ENCODE peak calls at places on chromosomes 13 and 19, in six cellular contexts. T is brain microvascular endothelial cell; G is CD8-positive, alpha-beta memory T cell; I is esophagus squamous epithelium; S is skeletal muscle cell; B is foreskin fibroblast. C is an unnamed sample.

GRCh38 chr13:26561636-26562537 is 4.4 kb downstream of the WASF3 start:
- DNase-seq in T (peak), G (no peak), I (no peak), S (no peak), B (peak), C (peak)

GRCh38 chr19:35120492-35120891 is 4.9 kb downstream of the FXYD3 start:
- DNase-seq in T (no peak), G (no peak), I (no peak), S (peak), B (peak), C (no peak)

GRCh38 chr13:32299893-32300292 is 15.3 kb downstream of the ZAR1L start:
- DNase-seq in T (no peak), G (no peak), I (no peak), S (no peak), B (no peak), C (no peak)

GRCh38 chr19:4051175-4052101 is 15.3 kb downstream of the ZBTB7A start:
- DNase-seq in T (peak), G (no peak), I (no peak), S (no peak), B (peak), C (no peak)

GRCh38 chr13:30051531-30052060 is 201.2 kb upstream of the UBL3 start:
- DNase-seq in T (no peak), G (no peak), I (no peak), S (no peak), B (no peak), C (no peak)

GRCh38 chr19:52507266-52507665 is 20.2 kb upstream of the ZNF808 start:
- DNase-seq in T (no peak), G (no peak), I (no peak), S (no peak), B (no peak), C (no peak)

GRCh38 chr13:25886438-25887214 is 165.2 kb downstream of the SHISA2 start:
- DNase-seq in T (peak), G (no peak), I (no peak), S (peak), B (peak), C (peak)

GRCh38 chr19:10836478-10837325 is 690 bp upstream of the TMED1 start:
- DNase-seq in T (no peak), G (peak), I (peak), S (no peak), B (peak), C (no peak)

GRCh38 chr19:12773571-12773970 is 1.8 kb downstream of the HOOK2 start:
- DNase-seq in T (no peak), G (no peak), I (no peak), S (no peak), B (peak), C (no peak)

GRCh38 chr19:9901020-9901419 is 35.3 kb downstream of the OLFM2 start:
- DNase-seq in T (no peak), G (no peak), I (no peak), S (no peak), B (no peak), C (no peak)

GRCh38 chr19:1387684-1388636 is 4.3 kb downstream of the NDUFS7 start:
- DNase-seq in T (no peak), G (no peak), I (no peak), S (no peak), B (no peak), C (no peak)

GRCh38 chr13:95533545-95534135 is 18.9 kb upstream of the CLDN10 start:
- DNase-seq in T (no peak), G (no peak), I (no peak), S (no peak), B (no peak), C (no peak)

GRCh38 chr19:7500811-7501450 is 12.1 kb upstream of the PEX11G start:
- DNase-seq in T (peak), G (no peak), I (no peak), S (no peak), B (peak), C (no peak)

GRCh38 chr19:46133101-46133627 is 8.7 kb upstream of the IGFL3 start:
- DNase-seq in T (peak), G (no peak), I (no peak), S (peak), B (peak), C (peak)

GRCh38 chr13:20332361-20333096 is 100.4 kb upstream of the GJB6 start:
- DNase-seq in T (no peak), G (no peak), I (no peak), S (peak), B (peak), C (no peak)

GRCh38 chr19:35106291-35106583 is 9.4 kb upstream of the FXYD3 start:
- DNase-seq in T (no peak), G (no peak), I (no peak), S (no peak), B (no peak), C (no peak)

GRCh38 chr13:20559659-20560356 is 7.1 kb upstream of the IFT88 start:
- DNase-seq in T (no peak), G (no peak), I (no peak), S (no peak), B (no peak), C (no peak)

GRCh38 chr13:51339952-51340732 is 651 bp downstream of the SERPINE3 start:
- DNase-seq in T (no peak), G (no peak), I (no peak), S (no peak), B (peak), C (no peak)

GRCh38 chr19:16325671-16326400 is 1.2 kb downstream of the KLF2 start:
- DNase-seq in T (no peak), G (peak), I (no peak), S (no peak), B (peak), C (no peak)

GRCh38 chr19:46350029-46350757 is 3.3 kb downstream of the PPP5C start:
- DNase-seq in T (no peak), G (no peak), I (no peak), S (no peak), B (no peak), C (no peak)

GRCh38 chr13:27919934-27920676 is at the start of gene PDX1:
- DNase-seq in T (no peak), G (no peak), I (no peak), S (no peak), B (no peak), C (no peak)

GRCh38 chr19:40419780-40420179 is 6.0 kb downstream of the SERTAD1 start:
- DNase-seq in T (no peak), G (no peak), I (no peak), S (no peak), B (no peak), C (no peak)

GRCh38 chr13:22662771-22663170 is 518.0 kb upstream of the SGCG start:
- DNase-seq in T (no peak), G (no peak), I (no peak), S (no peak), B (no peak), C (no peak)

GRCh38 chr19:49147923-49148682 is 7.1 kb downstream of the HRC start:
- DNase-seq in T (no peak), G (no peak), I (no peak), S (no peak), B (no peak), C (no peak)

GRCh38 chr13:111976474-111977183 is 90.3 kb upstream of the SOX1 start:
- DNase-seq in T (no peak), G (no peak), I (no peak), S (no peak), B (no peak), C (no peak)
- H3K4me3 ChIP-seq in T (no peak), G (no peak), I (no peak), S (no peak), B (no peak), C (no peak)

GRCh38 chr19:56839665-56840451 is 668 bp downstream of the PEG3 start:
- DNase-seq in T (peak), G (no peak), I (peak), S (peak), B (peak), C (no peak)

GRCh38 chr19:56838930-56839664 is 1.4 kb downstream of the PEG3 start:
- DNase-seq in T (peak), G (no peak), I (peak), S (peak), B (peak), C (no peak)

GRCh38 chr19:56841194-56841546 is 644 bp upstream of the PEG3 start:
- DNase-seq in T (no peak), G (no peak), I (no peak), S (no peak), B (no peak), C (no peak)

GRCh38 chr19:56842421-56842820 is 1.9 kb upstream of the PEG3 start:
- DNase-seq in T (no peak), G (no peak), I (no peak), S (no peak), B (no peak), C (no peak)

DNA sequence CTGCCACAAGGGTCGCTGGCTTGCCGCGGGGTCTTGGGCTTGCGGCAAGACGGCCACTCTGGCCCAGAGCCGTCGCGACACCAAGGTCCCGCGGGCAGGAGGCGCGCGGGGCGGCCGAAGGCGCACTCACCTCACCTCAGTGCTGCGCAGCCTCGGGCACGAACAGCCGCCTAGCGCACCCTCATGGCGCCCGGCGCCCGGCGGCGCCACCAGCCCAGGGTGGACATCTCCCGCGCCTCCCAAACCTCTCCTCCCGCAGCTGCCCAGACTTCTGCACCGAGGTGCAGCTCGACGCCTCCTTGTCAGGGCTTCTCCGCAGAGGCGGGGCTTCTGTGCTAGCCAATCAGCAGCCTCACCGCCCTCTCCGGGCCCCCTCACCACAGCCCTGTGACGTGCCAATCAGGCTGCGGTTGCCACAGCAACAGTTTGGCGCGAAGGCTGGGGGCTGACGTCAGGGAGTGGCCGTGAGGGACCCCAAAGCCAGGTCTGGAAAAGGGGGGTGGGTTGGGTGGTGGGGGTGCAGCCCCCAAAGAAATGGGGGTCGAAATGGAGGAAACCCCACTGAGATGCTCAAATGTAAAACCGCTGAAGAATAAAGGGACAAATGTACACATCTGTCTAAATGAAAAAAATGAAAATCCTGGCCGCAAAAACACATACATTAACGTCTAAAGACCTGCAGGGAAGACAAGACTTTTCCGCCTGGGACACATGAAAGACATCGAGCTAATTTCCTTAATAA is at the start of the genes PEG3 and ZIM2:
- DNase-seq in T (no peak), G (no peak), I (no peak), S (no peak), B (peak), C (no peak)
- H3K4me3 ChIP-seq in T (no peak), G (no peak), I (peak), S (peak), B (peak), C (no peak)

GRCh38 chr13:39034085-39034484 is 3.8 kb downstream of the PROSER1 start:
- DNase-seq in T (no peak), G (no peak), I (no peak), S (no peak), B (no peak), C (no peak)
- H3K4me3 ChIP-seq in T (no peak), G (no peak), I (no peak), S (no peak), B (no peak), C (no peak)

DNA sequence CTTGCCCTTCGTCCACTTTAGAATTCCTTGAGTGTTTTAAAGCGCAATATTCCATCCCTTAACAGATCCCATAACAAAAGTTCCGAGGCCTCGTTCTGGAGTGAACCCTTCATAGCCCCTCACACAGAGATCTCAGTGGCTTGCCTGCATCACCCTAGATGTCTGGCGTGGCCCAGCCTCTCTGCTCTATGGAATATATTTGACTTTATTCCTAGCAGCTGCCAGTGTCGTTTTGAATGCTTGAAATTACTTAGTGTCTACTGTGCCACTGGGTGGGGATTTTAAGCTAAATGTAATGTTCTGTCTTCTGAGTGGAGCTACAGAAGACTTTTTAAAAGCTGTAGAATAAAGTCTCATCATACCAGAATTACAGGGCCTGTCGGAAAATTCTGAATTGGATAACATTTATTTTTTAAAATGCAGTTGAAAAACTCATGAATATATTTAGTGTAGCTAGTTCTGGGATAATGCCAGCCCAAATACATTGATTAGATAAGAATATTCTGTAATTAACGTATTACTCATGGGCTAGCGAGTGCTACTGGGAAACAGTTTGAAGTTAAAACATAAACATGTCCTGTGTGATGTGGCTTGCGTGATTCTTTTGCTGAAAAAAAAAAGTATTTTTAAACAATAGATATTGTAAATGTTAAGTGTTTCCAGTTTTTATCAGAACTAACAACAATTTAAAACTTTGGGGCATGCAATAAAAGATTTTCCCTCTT is 111.8 kb downstream of the ESD start:
- DNase-seq in T (no peak), G (no peak), I (no peak), S (no peak), B (no peak), C (no peak)
- H3K4me3 ChIP-seq in T (no peak), G (no peak), I (no peak), S (no peak), B (no peak), C (no peak)

GRCh38 chr13:94298346-94298745 is 181.1 kb downstream of the DCT start:
- DNase-seq in T (no peak), G (no peak), I (no peak), S (no peak), B (no peak), C (no peak)
- H3K4me3 ChIP-seq in T (no peak), G (no peak), I (no peak), S (no peak), B (no peak), C (no peak)

GRCh38 chr19:33509774-33510173 is 11.8 kb downstream of the PEPD start:
- DNase-seq in T (no peak), G (no peak), I (no peak), S (no peak), B (no peak), C (no peak)
- H3K4me3 ChIP-seq in T (no peak), G (no peak), I (no peak), S (no peak), B (no peak), C (no peak)

GRCh38 chr19:17751103-17751911 is at the start of gene FCHO1:
- DNase-seq in T (no peak), G (peak), I (peak), S (no peak), B (no peak), C (no peak)
- H3K4me3 ChIP-seq in T (no peak), G (peak), I (peak), S (no peak), B (no peak), C (no peak)

DNA sequence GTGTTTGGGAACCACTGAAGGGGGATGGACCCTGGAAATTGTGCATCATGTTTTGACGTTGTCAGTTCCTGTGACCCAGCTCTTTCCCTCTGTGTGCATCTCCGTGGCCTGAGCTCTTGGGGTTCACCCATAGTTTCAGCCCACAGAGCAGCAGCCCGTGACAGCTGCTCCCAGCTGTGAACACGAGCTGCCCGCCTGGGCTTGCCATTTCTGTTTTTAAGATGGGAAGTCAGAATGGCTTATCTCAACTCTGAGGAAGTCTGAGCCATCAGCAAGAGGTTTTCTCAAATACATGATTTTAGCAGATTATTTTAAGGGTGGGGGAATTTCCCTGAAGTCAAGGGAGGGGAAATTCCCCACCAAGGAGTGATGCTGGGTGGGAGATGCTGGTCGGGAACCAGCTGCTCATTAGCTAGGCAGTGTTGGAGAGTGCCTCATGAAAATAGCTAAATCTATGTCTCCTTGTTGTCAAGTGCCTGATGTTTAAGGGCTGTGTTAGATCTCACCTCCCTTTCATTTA is 34.9 kb upstream of the C1QTNF9 start:
- DNase-seq in T (no peak), G (peak), I (no peak), S (no peak), B (no peak), C (peak)
- H3K4me3 ChIP-seq in T (no peak), G (no peak), I (no peak), S (no peak), B (no peak), C (no peak)

C was measured in AG04450.